ENCODE peak calls at places on chromosome 19, in eight cellular contexts. R, D, Z, L, E, I, X and N are unnamed samples.

GRCh38 chr19:44258835-44259413 is 762 bp upstream of the ZNF233 start:
- DNase-seq in R (no peak), D (no peak), Z (no peak), L (no peak), E (no peak), I (no peak), X (no peak), N (no peak)

GRCh38 chr19:5369962-5370367 is 29.4 kb upstream of the PTPRS start:
- DNase-seq in R (peak), D (no peak), Z (no peak), L (peak), E (peak), I (peak), X (no peak), N (no peak)

GRCh38 chr19:480016-480855 is 16.1 kb upstream of the MADCAM1 start:
- DNase-seq in R (peak), D (peak), Z (no peak), L (peak), E (peak), I (peak), X (no peak), N (peak)

GRCh38 chr19:18385359-18385674 is 641 bp upstream of the GDF15 start:
- DNase-seq in R (no peak), D (no peak), Z (no peak), L (no peak), E (no peak), I (no peak), X (no peak), N (no peak)

GRCh38 chr19:12200020-12200419 is 37.1 kb downstream of the ZNF136 start:
- DNase-seq in R (no peak), D (no peak), Z (no peak), L (no peak), E (no peak), I (no peak), X (no peak), N (no peak)

GRCh38 chr19:30692517-30692870 is 320.3 kb downstream of the ZNF536 start:
- DNase-seq in R (no peak), D (no peak), Z (no peak), L (no peak), E (no peak), I (no peak), X (no peak), N (no peak)

GRCh38 chr19:5880604-5881078 is 10.3 kb upstream of the FUT5 start:
- DNase-seq in R (peak), D (peak), Z (peak), L (peak), E (no peak), I (peak), X (no peak), N (no peak)

GRCh38 chr19:15631817-15632216 is 8.9 kb upstream of the CYP4F3 start:
- DNase-seq in R (no peak), D (no peak), Z (no peak), L (no peak), E (peak), I (peak), X (no peak), N (no peak)

GRCh38 chr19:19171821-19172532 is 1.9 kb upstream of the MEF2B start:
- DNase-seq in R (peak), D (no peak), Z (no peak), L (peak), E (no peak), I (no peak), X (no peak), N (peak)

GRCh38 chr19:4515732-4516131 is 2.6 kb downstream of the PLIN4 start:
- DNase-seq in R (no peak), D (no peak), Z (no peak), L (no peak), E (no peak), I (no peak), X (no peak), N (no peak)

GRCh38 chr19:6735181-6735891 is 2.0 kb downstream of the GPR108 start:
- DNase-seq in R (no peak), D (no peak), Z (no peak), L (no peak), E (no peak), I (no peak), X (no peak), N (no peak)

GRCh38 chr19:13872695-13873389 is 4.1 kb upstream of the NANOS3 start:
- DNase-seq in R (no peak), D (no peak), Z (no peak), L (peak), E (peak), I (no peak), X (no peak), N (no peak)

GRCh38 chr19:17109962-17110598 is 34.5 kb downstream of the MYO9B start:
- DNase-seq in R (no peak), D (no peak), Z (no peak), L (no peak), E (no peak), I (peak), X (no peak), N (no peak)

GRCh38 chr19:41427647-41428480 is 690 bp upstream of the B3GNT8 start:
- DNase-seq in R (no peak), D (no peak), Z (no peak), L (peak), E (no peak), I (peak), X (no peak), N (no peak)

GRCh38 chr19:12946092-12946845 is 607 bp downstream of the RAD23A start:
- DNase-seq in R (peak), D (peak), Z (no peak), L (peak), E (no peak), I (peak), X (no peak), N (peak)

GRCh38 chr19:31979949-31980670 is 365.3 kb upstream of the ZNF507 start:
- DNase-seq in R (no peak), D (no peak), Z (no peak), L (no peak), E (no peak), I (no peak), X (no peak), N (no peak)

GRCh38 chr19:19562665-19563347 is 24.7 kb downstream of the CILP2 start:
- DNase-seq in R (no peak), D (no peak), Z (no peak), L (no peak), E (no peak), I (no peak), X (no peak), N (no peak)

GRCh38 chr19:8161135-8161646 is 11.8 kb upstream of the FBN3 start:
- DNase-seq in R (no peak), D (no peak), Z (no peak), L (no peak), E (no peak), I (no peak), X (no peak), N (no peak)

GRCh38 chr19:18251587-18252369 is 22.5 kb downstream of the IQCN start:
- DNase-seq in R (peak), D (peak), Z (no peak), L (peak), E (peak), I (peak), X (no peak), N (peak)

GRCh38 chr19:13033819-13034611 is 38.7 kb downstream of the NFIX start:
- DNase-seq in R (peak), D (peak), Z (no peak), L (peak), E (peak), I (peak), X (no peak), N (no peak)

GRCh38 chr19:18017275-18018083 is 9.5 kb downstream of the ARRDC2 start:
- DNase-seq in R (no peak), D (no peak), Z (no peak), L (no peak), E (no peak), I (no peak), X (no peak), N (no peak)

GRCh38 chr19:58450836-58451357 is 525 bp upstream of the ZNF324B start:
- DNase-seq in R (no peak), D (no peak), Z (no peak), L (no peak), E (peak), I (peak), X (no peak), N (no peak)

GRCh38 chr19:55440411-55441105 is 2.5 kb downstream of the SHISA7 start:
- DNase-seq in R (no peak), D (no peak), Z (no peak), L (peak), E (no peak), I (no peak), X (no peak), N (no peak)

GRCh38 chr19:1651061-1651547 is 1.3 kb downstream of the TCF3 start:
- DNase-seq in R (no peak), D (no peak), Z (no peak), L (peak), E (no peak), I (peak), X (no peak), N (no peak)

GRCh38 chr19:40921005-40921897 is 39.2 kb upstream of the CYP2A7 start:
- DNase-seq in R (no peak), D (peak), Z (no peak), L (no peak), E (peak), I (peak), X (no peak), N (no peak)

GRCh38 chr19:47398707-47399106 is 20.6 kb downstream of the MEIS3 start:
- DNase-seq in R (no peak), D (no peak), Z (no peak), L (peak), E (no peak), I (no peak), X (no peak), N (no peak)

GRCh38 chr19:17078038-17078919 is 2.7 kb downstream of the MYO9B start:
- DNase-seq in R (no peak), D (no peak), Z (no peak), L (no peak), E (no peak), I (no peak), X (no peak), N (no peak)

GRCh38 chr19:40217921-40218890 is at the start of gene TTC9B:
- DNase-seq in R (no peak), D (no peak), Z (no peak), L (peak), E (no peak), I (no peak), X (no peak), N (no peak)

GRCh38 chr19:7188682-7189629 is 105.3 kb downstream of the INSR start:
- DNase-seq in R (no peak), D (no peak), Z (no peak), L (no peak), E (no peak), I (no peak), X (no peak), N (no peak)

GRCh38 chr19:30340724-30341595 is 31.2 kb upstream of the ZNF536 start:
- DNase-seq in R (no peak), D (no peak), Z (no peak), L (no peak), E (no peak), I (no peak), X (no peak), N (no peak)

GRCh38 chr19:51059715-51060114 is 5.2 kb downstream of the KLK13 start:
- DNase-seq in R (no peak), D (no peak), Z (no peak), L (no peak), E (no peak), I (no peak), X (no peak), N (no peak)

GRCh38 chr19:48325265-48325910 is at the start of gene EMP3:
- DNase-seq in R (peak), D (peak), Z (peak), L (peak), E (peak), I (peak), X (peak), N (peak)

GRCh38 chr19:6362351-6362801 is 1.0 kb downstream of the CLPP start:
- DNase-seq in R (no peak), D (no peak), Z (no peak), L (no peak), E (no peak), I (no peak), X (no peak), N (no peak)

GRCh38 chr19:29040951-29041350 is 172.0 kb downstream of the UQCRFS1 start:
- DNase-seq in R (no peak), D (no peak), Z (no peak), L (peak), E (no peak), I (no peak), X (no peak), N (no peak)

GRCh38 chr19:34217952-34218817 is 36.2 kb upstream of the GARRE1 start:
- DNase-seq in R (peak), D (peak), Z (peak), L (no peak), E (no peak), I (peak), X (peak), N (peak)

GRCh38 chr19:4368128-4368820 is 24.9 kb downstream of the MPND start:
- DNase-seq in R (no peak), D (no peak), Z (no peak), L (no peak), E (no peak), I (no peak), X (no peak), N (no peak)

GRCh38 chr19:38265213-38265861 is 964 bp downstream of the SPINT2 start:
- DNase-seq in R (no peak), D (peak), Z (no peak), L (no peak), E (peak), I (peak), X (no peak), N (no peak)

GRCh38 chr19:38262585-38263268 is 1.6 kb upstream of the SPINT2 start:
- DNase-seq in R (no peak), D (no peak), Z (no peak), L (no peak), E (no peak), I (no peak), X (no peak), N (no peak)

GRCh38 chr19:38263696-38264485 is 482 bp upstream of the SPINT2 start:
- DNase-seq in R (peak), D (peak), Z (no peak), L (peak), E (peak), I (peak), X (no peak), N (no peak)

GRCh38 chr19:38266070-38266469 is 1.7 kb downstream of the SPINT2 start:
- DNase-seq in R (no peak), D (peak), Z (no peak), L (no peak), E (no peak), I (no peak), X (no peak), N (no peak)

GRCh38 chr19:38264486-38265212 is at the start of gene SPINT2:
- DNase-seq in R (no peak), D (no peak), Z (no peak), L (peak), E (peak), I (no peak), X (no peak), N (no peak)
- TF ChIP-seq CTCF in R (no peak), D (no peak), Z (no peak), L (no peak), E (no peak), I (no peak), X (no peak), N (no peak)

GRCh38 chr19:46020819-46021125 is 2.1 kb downstream of the PGLYRP1 start:
- DNase-seq in R (no peak), D (no peak), Z (no peak), L (no peak), E (no peak), I (no peak), X (no peak), N (no peak)

GRCh38 chr19:46022431-46023310 is at the start of gene PGLYRP1:
- DNase-seq in R (no peak), D (no peak), Z (no peak), L (no peak), E (no peak), I (no peak), X (no peak), N (no peak)

GRCh38 chr19:46023311-46023779 is 492 bp upstream of the PGLYRP1 start:
- DNase-seq in R (no peak), D (no peak), Z (no peak), L (no peak), E (no peak), I (no peak), X (no peak), N (no peak)

GRCh38 chr19:46022061-46022430 is 807 bp downstream of the PGLYRP1 start:
- DNase-seq in R (no peak), D (no peak), Z (no peak), L (no peak), E (no peak), I (no peak), X (no peak), N (no peak)

DNA sequence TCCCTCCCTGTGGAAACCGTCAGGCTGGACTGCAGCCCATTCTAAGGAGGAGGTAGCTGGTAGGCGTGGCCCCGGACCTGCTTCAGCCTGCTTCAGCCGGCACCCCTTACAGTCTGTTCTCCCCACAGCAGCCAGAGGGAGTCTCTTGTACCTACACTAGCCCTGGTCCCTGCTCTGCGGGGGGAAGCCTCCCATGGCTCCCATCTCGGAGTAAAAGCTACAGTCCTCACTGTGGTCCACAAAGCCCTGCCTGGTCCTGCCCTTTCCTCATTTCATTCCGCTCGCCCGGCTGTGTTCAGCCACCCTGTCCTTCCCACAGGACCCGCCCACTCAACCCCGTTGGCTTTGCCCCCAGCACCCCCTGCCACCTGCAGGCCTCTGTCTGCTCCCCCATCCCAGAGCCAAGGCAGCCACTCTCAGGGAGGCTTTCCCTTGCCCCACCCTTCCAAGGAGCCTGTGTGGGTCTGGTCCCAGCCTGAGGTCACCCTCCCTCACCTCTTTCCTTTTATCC is 1.3 kb downstream of the PGLYRP1 start:
- DNase-seq in R (no peak), D (peak), Z (no peak), L (no peak), E (no peak), I (peak), X (no peak), N (no peak)
- TF ChIP-seq CTCF in R (no peak), D (no peak), Z (no peak), L (no peak), E (no peak), I (no peak), X (no peak), N (no peak)

GRCh38 chr19:9500796-9501195 is 2.4 kb upstream of the ZNF560 start:
- DNase-seq in R (no peak), D (no peak), Z (no peak), L (no peak), E (no peak), I (no peak), X (no peak), N (no peak)

GRCh38 chr19:9494096-9494495 is 4.3 kb downstream of the ZNF560 start:
- DNase-seq in R (no peak), D (no peak), Z (no peak), L (no peak), E (no peak), I (no peak), X (no peak), N (no peak)

DNA sequence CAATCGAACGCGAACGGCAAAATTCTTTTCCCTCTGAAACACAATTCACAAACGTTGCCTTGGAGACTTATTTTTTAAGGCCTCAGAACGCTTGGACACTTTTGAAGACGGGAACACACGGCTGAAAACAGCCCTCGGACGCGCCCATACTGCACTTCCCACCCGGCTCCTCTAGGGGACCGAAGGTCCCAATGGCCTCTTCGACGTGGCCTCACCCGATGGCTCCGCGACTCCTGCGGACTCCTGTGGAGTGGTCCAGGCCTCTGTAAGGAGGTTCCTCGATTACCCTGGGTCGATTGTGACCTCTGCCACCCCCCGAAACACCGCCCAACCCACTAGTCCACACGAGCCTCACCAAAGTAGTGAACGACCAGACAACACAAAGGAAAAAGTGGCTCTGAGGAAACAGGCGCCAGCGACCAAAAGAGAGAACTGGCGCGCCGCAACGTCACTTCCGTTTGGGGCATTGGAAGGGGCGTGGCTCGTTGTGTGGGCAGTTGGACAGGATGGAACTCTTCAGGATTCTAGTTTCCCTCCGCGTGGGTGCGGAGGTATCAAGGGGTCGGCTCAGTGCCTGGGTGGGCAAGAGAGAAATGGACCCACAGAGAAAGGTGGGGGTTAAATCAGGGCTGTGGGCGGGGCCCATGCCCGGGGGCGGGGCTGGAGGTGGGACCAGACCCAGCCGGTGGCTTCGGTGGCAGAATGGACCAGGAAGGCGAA is at the start of gene ZNF560:
- DNase-seq in R (peak), D (no peak), Z (no peak), L (no peak), E (no peak), I (no peak), X (no peak), N (peak)
- TF ChIP-seq CTCF in R (peak), D (no peak), Z (peak), L (no peak), E (no peak), I (no peak), X (peak), N (peak)

DNA sequence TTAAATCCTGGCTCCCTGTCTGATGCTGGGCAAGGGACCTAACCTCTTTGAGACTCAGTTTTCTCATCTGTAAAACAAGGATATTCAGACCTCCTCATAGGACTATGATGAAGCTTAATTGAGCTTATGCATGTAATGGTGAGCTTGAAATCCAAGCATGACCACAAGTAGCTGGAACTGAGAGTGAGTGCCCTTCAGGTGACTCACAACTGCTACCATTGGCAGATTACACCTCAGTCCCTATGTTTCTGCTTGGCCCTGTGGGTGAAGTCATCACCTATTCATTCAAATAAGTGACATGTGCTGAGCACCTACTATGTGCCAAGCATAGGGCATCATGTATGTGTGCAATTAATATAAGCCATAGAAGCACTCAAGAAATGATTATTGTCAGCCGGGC is 25.7 kb downstream of the NOVA2 start:
- DNase-seq in R (peak), D (no peak), Z (peak), L (no peak), E (no peak), I (no peak), X (no peak), N (no peak)
- TF ChIP-seq CTCF in R (no peak), D (no peak), Z (no peak), L (no peak), E (no peak), I (no peak), X (no peak), N (no peak)

GRCh38 chr19:50007170-50007569 is 18.0 kb downstream of the VRK3 start:
- DNase-seq in R (no peak), D (no peak), Z (no peak), L (no peak), E (no peak), I (no peak), X (no peak), N (no peak)
- TF ChIP-seq CTCF in R (no peak), D (no peak), Z (no peak), L (no peak), E (no peak), I (no peak), X (no peak), N (no peak)